ENCODE peak calls at places on chromosomes 6 and 20, in five cellular contexts. One of them, this sample, is unnamed.

GRCh38 chr6:107822154-107823046 is 1.7 kb downstream of the SCML4 start:
- DNase-seq in effector CD4-positive, alpha-beta T cell: peak
- DNase-seq in hepatocyte: no peak
- DNase-seq in SK-MEL-5: no peak
- DNase-seq in putamen: no peak
- DNase-seq in this sample: peak

GRCh38 chr6:104940881-104941693 is 15.8 kb upstream of the LIN28B start:
- DNase-seq in hepatocyte: peak
- DNase-seq in putamen: peak
- DNase-seq in SK-MEL-5: peak
- DNase-seq in effector CD4-positive, alpha-beta T cell: peak
- DNase-seq in this sample: no peak

GRCh38 chr20:36472656-36473071 is 68.7 kb upstream of the MYL9 start:
- DNase-seq in SK-MEL-5: peak
- DNase-seq in hepatocyte: peak
- DNase-seq in putamen: no peak
- DNase-seq in effector CD4-positive, alpha-beta T cell: no peak
- DNase-seq in this sample: peak

GRCh38 chr20:33685328-33686007 is 717 bp downstream of the E2F1 start:
- DNase-seq in putamen: no peak
- DNase-seq in hepatocyte: peak
- DNase-seq in effector CD4-positive, alpha-beta T cell: peak
- DNase-seq in SK-MEL-5: no peak
- DNase-seq in this sample: peak

GRCh38 chr20:61719691-61720347 is 345.9 kb downstream of the TAF4 start:
- DNase-seq in effector CD4-positive, alpha-beta T cell: peak
- DNase-seq in hepatocyte: no peak
- DNase-seq in putamen: no peak
- DNase-seq in SK-MEL-5: no peak
- DNase-seq in this sample: no peak

GRCh38 chr6:142416179-142416578 is 114.4 kb downstream of the ADGRG6 start:
- DNase-seq in putamen: no peak
- DNase-seq in SK-MEL-5: no peak
- DNase-seq in effector CD4-positive, alpha-beta T cell: no peak
- DNase-seq in hepatocyte: peak
- DNase-seq in this sample: no peak

GRCh38 chr6:89242574-89243330 is 25.6 kb upstream of the GABRR1 start:
- DNase-seq in hepatocyte: peak
- DNase-seq in effector CD4-positive, alpha-beta T cell: no peak
- DNase-seq in SK-MEL-5: peak
- DNase-seq in putamen: peak
- DNase-seq in this sample: no peak

GRCh38 chr6:160764847-160765246 is 62.8 kb downstream of the PLG start:
- DNase-seq in effector CD4-positive, alpha-beta T cell: no peak
- DNase-seq in SK-MEL-5: no peak
- DNase-seq in hepatocyte: no peak
- DNase-seq in putamen: no peak
- DNase-seq in this sample: no peak

GRCh38 chr20:4263011-4263410 is 247.7 kb upstream of the RNF24 start:
- DNase-seq in SK-MEL-5: no peak
- DNase-seq in effector CD4-positive, alpha-beta T cell: no peak
- DNase-seq in putamen: no peak
- DNase-seq in hepatocyte: no peak
- DNase-seq in this sample: no peak

GRCh38 chr6:153058909-153059308 is 56.4 kb upstream of the MTRF1L start:
- DNase-seq in putamen: no peak
- DNase-seq in SK-MEL-5: no peak
- DNase-seq in hepatocyte: no peak
- DNase-seq in effector CD4-positive, alpha-beta T cell: no peak
- DNase-seq in this sample: no peak

GRCh38 chr6:138396709-138397108 is 7.3 kb upstream of the HEBP2 start:
- DNase-seq in SK-MEL-5: no peak
- DNase-seq in effector CD4-positive, alpha-beta T cell: no peak
- DNase-seq in putamen: no peak
- DNase-seq in hepatocyte: no peak
- DNase-seq in this sample: no peak

GRCh38 chr6:111724505-111724904 is 118.8 kb upstream of the TRAF3IP2 start:
- DNase-seq in putamen: no peak
- DNase-seq in SK-MEL-5: no peak
- DNase-seq in effector CD4-positive, alpha-beta T cell: no peak
- DNase-seq in hepatocyte: no peak
- DNase-seq in this sample: no peak

GRCh38 chr20:32207626-32208498 is at the start of the genes PLAGL2 and POFUT1:
- DNase-seq in effector CD4-positive, alpha-beta T cell: peak
- DNase-seq in hepatocyte: peak
- DNase-seq in putamen: peak
- DNase-seq in SK-MEL-5: peak
- DNase-seq in this sample: peak

GRCh38 chr6:90000864-90001731 is 106.8 kb downstream of the GJA10 start:
- DNase-seq in effector CD4-positive, alpha-beta T cell: no peak
- DNase-seq in hepatocyte: no peak
- DNase-seq in putamen: no peak
- DNase-seq in SK-MEL-5: no peak
- DNase-seq in this sample: peak

GRCh38 chr20:63005240-63005861 is 1.4 kb downstream of the BHLHE23 start:
- DNase-seq in effector CD4-positive, alpha-beta T cell: no peak
- DNase-seq in putamen: no peak
- DNase-seq in SK-MEL-5: no peak
- DNase-seq in hepatocyte: no peak
- DNase-seq in this sample: no peak

GRCh38 chr6:51429042-51429712 is 610.5 kb downstream of the TFAP2B start:
- DNase-seq in effector CD4-positive, alpha-beta T cell: no peak
- DNase-seq in SK-MEL-5: no peak
- DNase-seq in hepatocyte: no peak
- DNase-seq in putamen: no peak
- DNase-seq in this sample: no peak

GRCh38 chr6:136306466-136306865 is 16.8 kb upstream of the BCLAF1 start:
- DNase-seq in hepatocyte: no peak
- DNase-seq in effector CD4-positive, alpha-beta T cell: no peak
- DNase-seq in SK-MEL-5: peak
- DNase-seq in putamen: peak
- DNase-seq in this sample: no peak

GRCh38 chr6:74409447-74409846 is 713.4 kb downstream of the CD109 start:
- DNase-seq in SK-MEL-5: peak
- DNase-seq in effector CD4-positive, alpha-beta T cell: no peak
- DNase-seq in putamen: no peak
- DNase-seq in hepatocyte: peak
- DNase-seq in this sample: no peak

GRCh38 chr6:34546551-34547321 is 9.4 kb downstream of the SPDEF start:
- DNase-seq in hepatocyte: peak
- DNase-seq in SK-MEL-5: no peak
- DNase-seq in putamen: no peak
- DNase-seq in effector CD4-positive, alpha-beta T cell: no peak
- DNase-seq in this sample: no peak

GRCh38 chr6:154331750-154332149 is 24.9 kb downstream of the IPCEF1 start:
- DNase-seq in effector CD4-positive, alpha-beta T cell: no peak
- DNase-seq in putamen: no peak
- DNase-seq in hepatocyte: no peak
- DNase-seq in SK-MEL-5: no peak
- DNase-seq in this sample: no peak

GRCh38 chr20:52150440-52151258 is 40.9 kb downstream of the ZFP64 start:
- DNase-seq in hepatocyte: peak
- DNase-seq in SK-MEL-5: peak
- DNase-seq in effector CD4-positive, alpha-beta T cell: no peak
- DNase-seq in putamen: peak
- DNase-seq in this sample: no peak

GRCh38 chr6:43808412-43808811 is 38.4 kb downstream of the VEGFA start:
- DNase-seq in SK-MEL-5: no peak
- DNase-seq in hepatocyte: no peak
- DNase-seq in effector CD4-positive, alpha-beta T cell: no peak
- DNase-seq in putamen: no peak
- DNase-seq in this sample: no peak

GRCh38 chr6:24933868-24934401 is 1.8 kb downstream of the RIPOR2 start:
- DNase-seq in hepatocyte: peak
- DNase-seq in effector CD4-positive, alpha-beta T cell: no peak
- DNase-seq in putamen: no peak
- DNase-seq in SK-MEL-5: peak
- DNase-seq in this sample: peak

GRCh38 chr6:77463881-77464867 is 883 bp upstream of the HTR1B start:
- DNase-seq in hepatocyte: peak
- DNase-seq in putamen: no peak
- DNase-seq in effector CD4-positive, alpha-beta T cell: no peak
- DNase-seq in SK-MEL-5: no peak
- DNase-seq in this sample: no peak

GRCh38 chr6:81075974-81076373 is 676.5 kb downstream of the TENT5A start:
- DNase-seq in putamen: no peak
- DNase-seq in hepatocyte: peak
- DNase-seq in effector CD4-positive, alpha-beta T cell: no peak
- DNase-seq in SK-MEL-5: peak
- DNase-seq in this sample: no peak

GRCh38 chr6:81978230-81978629 is 225.7 kb upstream of the TENT5A start:
- DNase-seq in putamen: no peak
- DNase-seq in hepatocyte: no peak
- DNase-seq in SK-MEL-5: no peak
- DNase-seq in effector CD4-positive, alpha-beta T cell: no peak
- DNase-seq in this sample: no peak

GRCh38 chr20:48795058-48795457 is 32.7 kb downstream of the PREX1 start:
- DNase-seq in putamen: no peak
- DNase-seq in effector CD4-positive, alpha-beta T cell: no peak
- DNase-seq in SK-MEL-5: no peak
- DNase-seq in hepatocyte: no peak
- DNase-seq in this sample: no peak

This sample was measured in stimulated activated naive CD4-positive, alpha-beta T cell treated with Interleukin-2 at 50 U/mL for 16 hours.